ENCODE peak calls at places on chromosomes 3 and 15, in five cellular contexts. E is GM12878, B is K562, V is H1, O is HepG2. W is an unnamed sample.

GRCh38 chr3:73727117-73727802 is 102.5 kb upstream of the PDZRN3 start:
- DNase-seq in E (no peak), V (no peak), O (no peak), B (no peak), W (no peak)

GRCh38 chr15:91942676-91943417 is 89.3 kb downstream of the SLCO3A1 start:
- DNase-seq in E (no peak), B (no peak), O (peak; percentile 27), V (no peak), W (peak; percentile 28)

GRCh38 chr15:23645379-23646164 is 2.1 kb downstream of the MAGEL2 start:
- DNase-seq in V (no peak), B (peak; percentile 17), E (no peak), O (peak; percentile 3), W (no peak)

GRCh38 chr3:192986399-192986798 is 68.7 kb upstream of the MB21D2 start:
- DNase-seq in O (no peak), B (no peak), V (no peak), E (no peak), W (no peak)

GRCh38 chr3:112092439-112093179 is 6.4 kb downstream of the C3orf52 start:
- DNase-seq in E (no peak), V (no peak), B (no peak), O (no peak), W (no peak)

GRCh38 chr15:78177447-78177873 is 28.3 kb downstream of the IDH3A start:
- DNase-seq in E (no peak), V (peak; percentile 36), B (peak; percentile 64), O (peak; percentile 30), W (peak; percentile 13)

GRCh38 chr15:37528432-37528831 is 406.0 kb upstream of the TMCO5A start:
- DNase-seq in B (no peak), O (no peak), E (no peak), V (no peak), W (no peak)

GRCh38 chr3:19947549-19948071 is 713 bp downstream of the RAB5A start:
- DNase-seq in E (no peak), V (peak; percentile 15), B (peak; percentile 66), O (peak; percentile 42), W (peak; percentile 18)

GRCh38 chr3:122533480-122533879 is 18.7 kb upstream of the KPNA1 start:
- DNase-seq in B (no peak), O (no peak), V (no peak), E (no peak), W (no peak)

GRCh38 chr3:105429034-105429762 is 62.5 kb downstream of the ALCAM start:
- DNase-seq in O (peak; percentile 5), V (no peak), E (no peak), B (no peak), W (no peak)

GRCh38 chr3:128296469-128297251 is 143.4 kb downstream of the EEFSEC start:
- DNase-seq in E (no peak), O (no peak), V (no peak), B (no peak), W (no peak)

GRCh38 chr3:11759996-11760395 is 86.7 kb downstream of the TAMM41 start:
- DNase-seq in V (no peak), E (no peak), B (no peak), O (no peak), W (no peak)

GRCh38 chr3:67737911-67738865 is 83.8 kb upstream of the SUCLG2 start:
- DNase-seq in O (no peak), E (no peak), V (no peak), B (no peak), W (no peak)

GRCh38 chr15:94972314-94972713 is 741.0 kb downstream of the MCTP2 start:
- DNase-seq in B (no peak), O (no peak), V (no peak), E (no peak), W (no peak)

GRCh38 chr3:13628841-13629551 is 80.1 kb downstream of the FBLN2 start:
- DNase-seq in O (no peak), E (no peak), B (no peak), V (no peak), W (no peak)

GRCh38 chr15:35471024-35471423 is 74.9 kb downstream of the DPH6 start:
- DNase-seq in B (no peak), V (no peak), E (no peak), O (no peak), W (no peak)

GRCh38 chr15:98067339-98067738 is 106.8 kb downstream of the ARRDC4 start:
- DNase-seq in O (no peak), E (no peak), V (no peak), B (no peak), W (no peak)

GRCh38 chr3:9846231-9846630 is 2.4 kb upstream of the RPUSD3 start:
- DNase-seq in B (no peak), E (no peak), O (no peak), V (no peak), W (no peak)

GRCh38 chr15:85810075-85810474 is 15.3 kb upstream of the KLHL25 start:
- DNase-seq in B (no peak), V (no peak), O (no peak), E (no peak), W (no peak)

GRCh38 chr3:8974458-8974857 is 11.2 kb upstream of the RAD18 start:
- DNase-seq in V (no peak), B (no peak), O (no peak), E (no peak), W (no peak)

GRCh38 chr3:184568591-184568917 is 7.0 kb downstream of the EPHB3 start:
- DNase-seq in O (no peak), E (no peak), V (no peak), B (no peak), W (no peak)

GRCh38 chr3:87247086-87247781 is 20.1 kb downstream of the CHMP2B start:
- DNase-seq in B (no peak), E (no peak), O (no peak), V (no peak), W (no peak)

GRCh38 chr15:59017459-59017858 is 30.0 kb downstream of the RNF111 start:
- DNase-seq in V (no peak), E (no peak), O (no peak), B (peak; percentile 7), W (no peak)

GRCh38 chr3:108459225-108459624 is 51.2 kb downstream of the MYH15 start:
- DNase-seq in V (no peak), B (no peak), E (no peak), O (no peak), W (no peak)

DNA sequence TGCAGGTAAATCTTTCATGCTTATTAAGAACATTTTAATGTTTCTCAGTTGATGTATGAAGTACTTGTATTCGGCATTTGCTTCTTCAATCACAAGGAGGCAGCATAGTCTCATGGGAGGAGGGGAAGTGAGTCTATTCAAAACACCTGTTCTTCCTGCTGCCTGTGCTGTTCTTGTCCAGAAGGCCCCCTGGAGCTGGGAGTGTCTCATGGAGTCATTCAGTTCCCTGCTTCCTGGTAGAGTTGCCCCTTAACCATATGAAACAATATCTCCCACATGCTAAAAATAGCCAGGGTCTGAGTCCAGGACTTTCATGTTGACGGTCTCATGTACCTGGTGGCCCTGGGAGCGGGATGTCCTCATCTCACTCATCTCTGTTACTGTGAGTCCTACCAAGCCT is 15.5 kb upstream of the PPP1R2 start:
- DNase-seq in E (no peak), V (no peak), B (peak; percentile 41), O (peak; percentile 49), W (peak; percentile 52)
- TF ChIP-seq CTCF in E (peak; percentile 77), V (peak; percentile 66), B (peak; percentile 86), O (peak; percentile 70), W (peak; percentile 67)

GRCh38 chr3:49732592-49732991 is 8.8 kb upstream of the GMPPB start:
- DNase-seq in V (no peak), B (no peak), O (no peak), E (no peak), W (no peak)
- TF ChIP-seq ZNF274 in V (no peak), B (no peak), O (no peak), E (no peak), W (no peak)

GRCh38 chr15:75577401-75578205 is 1.5 kb downstream of the PTPN9 start:
- DNase-seq in O (no peak), V (no peak), E (no peak), B (no peak), W (no peak)
- TF ChIP-seq POLR2AphosphoS5 in O (no peak), V (no peak), E (no peak), B (no peak), W (no peak)

DNA sequence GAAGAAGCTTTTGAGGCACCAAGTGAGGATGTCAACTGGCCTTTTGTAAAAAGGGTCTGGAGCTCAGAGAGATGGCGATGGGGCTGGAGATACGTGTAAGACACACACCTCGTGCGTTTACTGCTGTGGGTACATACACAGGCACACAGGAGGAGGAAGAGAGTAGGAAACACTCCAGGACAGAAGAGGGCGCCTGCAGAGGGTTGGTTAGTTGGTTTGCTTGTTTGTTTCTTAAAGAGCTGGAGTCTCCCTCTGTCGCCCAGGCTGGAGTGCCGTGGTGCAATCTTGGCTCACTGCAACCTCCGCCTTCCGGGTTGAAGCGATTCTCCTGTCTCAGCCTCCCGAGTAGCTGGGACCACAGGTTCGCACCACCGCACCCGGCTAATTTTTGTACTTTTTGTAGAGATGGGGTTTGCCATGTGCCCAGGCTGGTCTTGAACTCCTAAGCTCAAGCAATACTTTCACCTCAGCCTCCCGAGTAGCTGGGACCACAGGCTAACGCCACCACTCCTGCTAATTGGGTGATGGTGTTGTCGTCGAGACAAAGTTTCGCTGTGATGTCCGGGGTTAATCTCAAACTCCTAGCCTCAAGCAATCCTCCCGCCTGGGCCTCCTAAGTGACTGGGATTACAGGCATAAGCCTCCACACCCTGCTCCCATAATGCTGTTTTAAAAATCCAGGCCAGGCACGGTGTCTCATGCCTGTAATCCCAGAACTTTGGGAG is 1.2 kb upstream of the PRR20G start:
- DNase-seq in V (no peak), E (no peak), O (peak; percentile 22), B (no peak), W (no peak)
- TF ChIP-seq CTCF in V (peak; percentile 60), E (no peak), O (peak; percentile 55), B (no peak), W (peak; percentile 14)

GRCh38 chr3:125349055-125349454 is 26.1 kb downstream of the ZNF148 start:
- DNase-seq in V (no peak), E (no peak), O (no peak), B (no peak), W (no peak)
- TF ChIP-seq ZNF274 in V (no peak), E (no peak), O (no peak), B (no peak), W (no peak)

DNA sequence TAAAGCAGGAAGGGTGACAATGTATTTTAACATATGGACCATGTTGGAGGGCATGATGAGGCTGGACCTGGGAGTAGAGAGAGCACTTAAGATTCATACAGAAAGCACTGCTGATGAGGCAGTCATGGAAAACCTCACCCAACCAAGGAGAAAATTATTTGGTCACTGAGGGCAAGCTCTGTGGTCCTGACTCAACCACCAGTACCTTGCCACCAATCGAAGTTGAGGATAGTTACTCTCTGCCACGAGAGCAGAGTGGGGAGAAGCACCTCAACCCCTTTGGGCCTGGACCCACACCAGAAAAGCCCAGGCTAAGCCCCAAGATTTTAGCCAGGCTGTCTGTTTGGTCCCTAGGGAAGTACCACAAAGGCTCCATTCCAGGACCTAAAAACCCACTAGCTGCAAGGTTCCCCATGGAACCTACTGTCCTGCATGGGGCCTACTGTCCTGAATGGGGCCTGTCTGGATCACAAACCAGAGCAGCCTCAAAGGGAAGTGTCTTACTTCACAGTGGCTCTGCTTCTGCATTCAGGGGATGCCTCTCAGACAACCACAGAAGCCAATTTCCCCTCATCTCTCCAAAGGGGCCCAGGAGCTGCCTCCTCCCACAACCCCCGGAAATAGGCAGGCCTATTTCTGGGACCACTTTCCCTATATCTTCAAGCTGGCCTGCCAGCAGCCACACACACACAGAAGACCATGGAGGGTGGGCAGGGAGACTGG is 4.2 kb downstream of the CCDC71 start:
- DNase-seq in V (no peak), O (no peak), E (no peak), B (no peak), W (no peak)
- TF ChIP-seq POLR2AphosphoS5 in V (no peak), O (no peak), E (no peak), B (no peak), W (no peak)

GRCh38 chr3:146065573-146066006 is 95.4 kb downstream of the PLOD2 start:
- DNase-seq in B (no peak), E (no peak), O (peak; percentile 50), V (no peak), W (peak; percentile 38)
- TF ChIP-seq CTCF in B (peak; percentile 62), E (peak; percentile 56), O (peak; percentile 49), V (peak; percentile 23), W (peak; percentile 63)

W was measured in HCT116.